ENCODE peak calls at places on chromosome 7, in five cellular contexts. G is endothelial cell of umbilical vein, E is lower lobe of right lung, V is breast epithelium, A is cardiac muscle cell. F is an unnamed sample. For H3K36me3 and H3K9me3, the result is how much of the 10 kb centered on the place peaks cover.

GRCh38 chr7:102310414-102310815 is 23.7 kb downstream of the SH2B2 start:
- DNase-seq in G (no peak), E (no peak), V (no peak), A (no peak), F (no peak)

GRCh38 chr7:107658467-107658866 is 2.2 kb upstream of the SLC26A4 start:
- DNase-seq in G (no peak), E (no peak), V (no peak), A (peak), F (no peak)

GRCh38 chr7:128404143-128404681 is 5.6 kb downstream of the IMPDH1 start:
- DNase-seq in G (no peak), E (no peak), V (no peak), A (no peak), F (no peak)

GRCh38 chr7:41125343-41125742 is 577.5 kb downstream of the INHBA start:
- DNase-seq in G (no peak), E (no peak), V (no peak), A (no peak), F (no peak)

GRCh38 chr7:47677664-47678063 is 95.8 kb upstream of the TNS3 start:
- DNase-seq in G (no peak), E (no peak), V (no peak), A (no peak), F (no peak)

GRCh38 chr7:127504715-127505114 is 80.7 kb downstream of the GCC1 start:
- DNase-seq in G (peak), E (peak), V (no peak), A (peak), F (peak)

GRCh38 chr7:77226357-77226839 is 26.8 kb upstream of the FGL2 start:
- DNase-seq in G (peak), E (no peak), V (no peak), A (peak), F (no peak)

GRCh38 chr7:77537595-77538185 is 595 bp downstream of the PTPN12 start:
- DNase-seq in G (no peak), E (peak), V (no peak), A (peak), F (peak)

GRCh38 chr7:133139350-133139749 is 57.5 kb upstream of the CHCHD3 start:
- DNase-seq in G (peak), E (no peak), V (no peak), A (peak), F (peak)

GRCh38 chr7:57867884-57868701 is 418.1 kb downstream of the ZNF716 start:
- DNase-seq in G (peak), E (peak), V (peak), A (peak), F (no peak)

GRCh38 chr7:21293771-21294170 is 134.1 kb upstream of the SP4 start:
- DNase-seq in G (no peak), E (no peak), V (no peak), A (no peak), F (no peak)

GRCh38 chr7:50743893-50744292 is 38.8 kb downstream of the GRB10 start:
- DNase-seq in G (no peak), E (no peak), V (no peak), A (no peak), F (no peak)

GRCh38 chr7:92013611-92014010 is 72.9 kb downstream of the AKAP9 start:
- DNase-seq in G (no peak), E (no peak), V (no peak), A (no peak), F (no peak)
- H3K36me3 ChIP-seq in G (under half), E (half or more), V (under half), A (half or more), F (under half)

DNA sequence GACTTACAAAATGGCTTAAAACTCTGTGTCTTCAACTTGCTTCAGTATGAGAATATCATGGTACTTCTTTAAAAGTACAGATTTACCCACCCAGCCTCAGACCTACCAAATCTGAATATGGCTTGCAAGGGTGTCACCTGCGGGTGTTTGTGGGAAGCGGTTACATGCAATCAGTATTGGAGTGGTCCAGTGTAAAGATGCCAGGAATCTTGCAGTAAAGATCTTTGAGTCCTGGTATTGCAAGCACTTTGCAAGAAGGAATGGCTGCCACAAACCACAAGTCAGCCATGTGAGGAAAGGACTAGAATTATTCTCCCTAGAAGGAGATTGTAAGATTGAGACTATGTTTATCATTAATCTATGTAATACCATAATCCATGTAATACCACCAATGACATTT is 115.1 kb downstream of the PON1 start:
- DNase-seq in G (no peak), E (no peak), V (no peak), A (no peak), F (no peak)
- H3K9me3 ChIP-seq in G (under half), E (under half), V (under half), A (under half), F (under half)

DNA sequence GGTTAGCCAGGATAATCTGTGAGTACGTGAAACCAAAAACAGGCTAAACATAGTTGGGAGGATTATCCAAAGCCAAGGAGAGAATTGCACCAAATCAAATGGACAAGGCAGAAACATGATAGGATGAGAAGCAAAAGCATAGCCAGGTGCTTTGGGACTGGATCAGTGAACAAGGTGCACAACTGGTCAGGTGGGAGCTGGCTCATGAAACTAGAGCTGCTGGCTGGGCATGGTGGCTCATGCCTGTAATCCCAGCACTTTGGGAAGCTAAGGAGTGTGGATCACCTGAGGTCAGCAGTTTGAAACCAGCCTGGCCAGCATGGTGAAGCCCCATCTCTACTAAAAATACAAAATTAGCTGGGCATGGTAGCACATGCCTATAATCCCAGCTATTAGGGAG is 13.7 kb downstream of the SSMEM1 start:
- DNase-seq in G (no peak), E (no peak), V (no peak), A (no peak), F (no peak)
- H3K27ac ChIP-seq in G (no peak), E (no peak), V (no peak), A (no peak), F (no peak)

DNA sequence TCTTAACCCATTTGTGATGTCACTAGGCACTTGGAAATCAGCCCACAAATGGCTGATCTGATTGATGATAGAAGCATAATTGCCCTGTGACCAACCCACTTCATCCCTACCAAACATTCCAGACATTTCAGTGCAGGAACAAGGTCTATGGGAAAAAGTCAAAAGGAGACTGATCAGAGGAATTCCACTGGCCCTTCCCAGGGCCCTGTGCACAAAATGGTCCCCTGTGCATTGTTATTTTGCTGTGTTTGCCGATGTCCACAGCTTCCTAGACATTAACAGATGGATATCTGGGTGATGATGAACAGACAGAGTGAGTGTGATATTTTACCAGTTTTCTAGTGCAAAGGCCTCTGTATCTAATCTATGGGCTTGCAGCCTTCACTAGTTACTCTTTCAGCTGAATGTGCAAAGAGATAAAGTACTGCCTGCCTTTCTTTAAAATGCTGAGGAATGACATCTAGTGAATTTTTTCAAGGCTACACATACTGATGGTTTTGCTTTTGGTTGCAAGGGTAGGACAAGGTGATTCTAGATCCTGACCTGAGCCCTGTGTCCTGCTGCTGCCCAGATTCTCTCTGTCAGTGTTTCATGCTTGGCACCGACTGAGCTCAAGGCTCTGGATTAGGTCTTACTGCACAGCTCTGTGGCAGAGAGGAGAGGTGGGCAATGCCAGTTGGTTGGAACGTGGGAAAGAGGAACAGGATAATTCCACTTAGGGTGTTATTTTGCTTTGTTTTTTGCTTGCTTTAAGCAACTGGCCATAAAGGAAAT is 55.4 kb downstream of the CALD1 start:
- DNase-seq in G (peak), E (no peak), V (no peak), A (peak), F (no peak)
- H3K36me3 ChIP-seq in G (under half), E (under half), V (under half), A (under half), F (under half)

GRCh38 chr7:157871681-157872080 is 534.9 kb downstream of the DNAJB6 start:
- DNase-seq in G (no peak), E (no peak), V (no peak), A (no peak), F (no peak)
- H3K9me3 ChIP-seq in G (under half), E (under half), V (under half), A (under half), F (under half)

GRCh38 chr7:2299131-2299829 is 15.0 kb downstream of the SNX8 start:
- DNase-seq in G (peak), E (peak), V (no peak), A (peak), F (peak)

GRCh38 chr7:2296830-2297229 is 17.4 kb downstream of the SNX8 start:
- DNase-seq in G (no peak), E (no peak), V (no peak), A (no peak), F (no peak)

GRCh38 chr7:2301510-2301860 is 12.8 kb downstream of the SNX8 start:
- DNase-seq in G (no peak), E (no peak), V (no peak), A (no peak), F (no peak)

GRCh38 chr7:2295936-2296620 is 18.2 kb downstream of the SNX8 start:
- DNase-seq in G (no peak), E (no peak), V (no peak), A (no peak), F (no peak)

DNA sequence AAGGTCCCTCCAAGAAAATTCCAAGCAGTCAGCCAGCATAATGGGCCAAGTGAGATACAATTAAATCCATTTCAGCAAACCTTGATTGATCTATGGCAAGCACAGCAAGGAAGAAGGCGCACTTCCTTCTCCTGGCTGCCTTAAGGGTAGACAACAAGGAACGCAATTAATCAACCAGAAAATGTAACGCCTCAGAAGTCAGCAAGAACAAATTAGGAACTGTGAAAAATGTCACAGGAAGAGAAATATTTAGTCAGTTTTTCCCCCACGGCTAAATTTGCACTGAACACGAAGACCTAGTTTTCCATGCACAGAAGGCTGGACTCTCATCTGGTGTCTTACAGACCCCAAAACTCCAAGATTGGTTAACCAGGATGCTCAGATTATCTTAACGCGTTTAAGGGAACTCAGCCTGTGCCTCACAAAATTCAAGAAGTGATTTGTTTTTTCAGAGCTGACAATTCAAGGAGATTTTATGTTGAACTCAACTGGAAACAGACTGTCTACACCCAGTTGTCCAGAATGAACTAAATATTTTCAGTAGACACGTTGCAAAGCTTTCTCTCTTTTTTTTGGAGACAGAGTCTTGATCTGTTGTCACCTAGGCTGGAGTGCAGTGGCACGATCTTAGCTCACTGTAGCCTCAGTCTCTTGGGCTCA is 14.3 kb downstream of the SNX8 start:
- DNase-seq in G (peak), E (no peak), V (no peak), A (no peak), F (no peak)
- H3K27ac ChIP-seq in G (peak), E (peak), V (peak), A (no peak), F (peak)

GRCh38 chr7:70776627-70777101 is 355.3 kb upstream of the GALNT17 start:
- DNase-seq in G (no peak), E (no peak), V (no peak), A (peak), F (no peak)
- H3K36me3 ChIP-seq in G (under half), E (half or more), V (under half), A (under half), F (under half)

GRCh38 chr7:157575777-157576176 is 239.0 kb downstream of the DNAJB6 start:
- DNase-seq in G (no peak), E (no peak), V (no peak), A (no peak), F (no peak)

GRCh38 chr7:157575181-157575580 is 238.4 kb downstream of the DNAJB6 start:
- DNase-seq in G (no peak), E (no peak), V (no peak), A (no peak), F (no peak)

GRCh38 chr7:157572622-157573021 is 235.8 kb downstream of the DNAJB6 start:
- DNase-seq in G (no peak), E (no peak), V (no peak), A (no peak), F (no peak)

GRCh38 chr7:157574120-157574519 is 237.3 kb downstream of the DNAJB6 start:
- DNase-seq in G (no peak), E (no peak), V (no peak), A (no peak), F (no peak)

DNA sequence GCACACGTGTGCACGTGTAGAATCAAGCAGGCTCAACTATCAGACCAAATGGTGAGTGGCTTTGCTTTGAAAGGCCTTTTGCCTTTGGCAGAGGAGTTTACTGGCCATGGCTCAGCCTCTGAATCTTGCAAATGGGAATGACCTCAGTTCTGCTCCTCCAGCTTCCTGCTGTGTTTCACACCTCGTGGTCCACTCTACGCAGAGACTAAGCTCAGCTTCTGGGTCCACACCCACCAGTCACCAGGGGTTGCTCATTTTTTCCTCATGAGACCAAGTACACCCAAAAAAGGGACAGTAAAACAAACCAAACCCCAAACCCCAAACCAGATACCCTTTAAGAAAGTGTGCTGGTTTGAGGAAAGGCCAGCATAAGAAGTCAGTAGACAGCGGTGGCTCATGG is 236.4 kb downstream of the DNAJB6 start:
- DNase-seq in G (no peak), E (no peak), V (no peak), A (no peak), F (no peak)
- H3K9me3 ChIP-seq in G (under half), E (under half), V (under half), A (under half), F (under half)

DNA sequence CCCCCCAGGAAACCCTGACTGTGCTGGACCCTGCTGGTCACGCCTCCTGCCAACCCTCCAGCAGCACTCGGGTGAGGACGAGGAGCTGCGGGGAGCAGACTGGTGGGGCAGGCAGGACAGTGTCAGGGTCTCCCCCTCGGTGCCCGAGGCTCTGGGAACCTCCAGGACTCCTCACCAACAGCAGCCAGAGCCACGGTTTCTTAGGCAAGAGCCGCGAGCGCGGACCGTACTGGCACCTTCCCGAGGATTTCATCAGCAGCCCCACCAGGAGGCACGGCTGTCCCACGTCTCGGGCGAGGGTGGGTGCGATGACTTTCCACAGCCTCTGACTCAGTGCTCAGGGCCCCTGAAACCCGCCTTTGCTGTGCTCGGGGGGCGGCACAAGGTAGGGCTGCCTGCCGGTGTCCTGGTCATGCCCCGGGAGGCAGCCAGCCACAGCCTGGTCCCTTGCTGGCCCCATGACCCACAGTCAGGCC is 186.9 kb downstream of the ELFN1 start:
- DNase-seq in G (no peak), E (peak), V (no peak), A (no peak), F (no peak)
- H3K27ac ChIP-seq in G (no peak), E (no peak), V (no peak), A (peak), F (no peak)

F was measured in adrenal gland.